ENCODE peak calls at places on chromosome 17, in five cellular contexts. One of them, this sample, is unnamed.

GRCh38 chr17:45093444-45094110 is 32.5 kb downstream of the NMT1 start:
- DNase-seq in astrocyte of the hippocampus: peak
- DNase-seq in DMS 273 treated with DMSO at 0.1 percent for 48 hours: no peak
- DNase-seq in stimulated activated CD8-positive, alpha-beta memory T cell treated with anti-CD3 and anti-CD28 coated beads, Interleukin-15, amount 100 ng/mL, for 24 hours: no peak
- DNase-seq in skeletal muscle cell: no peak
- DNase-seq in this sample: no peak

GRCh38 chr17:6592193-6592592 is 35.8 kb upstream of the PITPNM3 start:
- DNase-seq in astrocyte of the hippocampus: peak
- DNase-seq in DMS 273 treated with DMSO at 0.1 percent for 48 hours: no peak
- DNase-seq in stimulated activated CD8-positive, alpha-beta memory T cell treated with anti-CD3 and anti-CD28 coated beads, Interleukin-15, amount 100 ng/mL, for 24 hours: no peak
- DNase-seq in skeletal muscle cell: no peak
- DNase-seq in this sample: peak

GRCh38 chr17:78737332-78737731 is 44.7 kb downstream of the CYTH1 start:
- DNase-seq in astrocyte of the hippocampus: peak
- DNase-seq in DMS 273 treated with DMSO at 0.1 percent for 48 hours: no peak
- DNase-seq in stimulated activated CD8-positive, alpha-beta memory T cell treated with anti-CD3 and anti-CD28 coated beads, Interleukin-15, amount 100 ng/mL, for 24 hours: no peak
- DNase-seq in skeletal muscle cell: no peak
- DNase-seq in this sample: no peak

GRCh38 chr17:49699967-49700575 is 7.7 kb downstream of the SLC35B1 start:
- DNase-seq in astrocyte of the hippocampus: no peak
- DNase-seq in DMS 273 treated with DMSO at 0.1 percent for 48 hours: peak
- DNase-seq in stimulated activated CD8-positive, alpha-beta memory T cell treated with anti-CD3 and anti-CD28 coated beads, Interleukin-15, amount 100 ng/mL, for 24 hours: no peak
- DNase-seq in skeletal muscle cell: no peak
- DNase-seq in this sample: no peak

GRCh38 chr17:19346351-19347255 is 15.9 kb downstream of the B9D1 start:
- DNase-seq in astrocyte of the hippocampus: peak
- DNase-seq in DMS 273 treated with DMSO at 0.1 percent for 48 hours: no peak
- DNase-seq in stimulated activated CD8-positive, alpha-beta memory T cell treated with anti-CD3 and anti-CD28 coated beads, Interleukin-15, amount 100 ng/mL, for 24 hours: no peak
- DNase-seq in skeletal muscle cell: peak
- DNase-seq in this sample: peak

GRCh38 chr17:81840826-81841778 is 6.3 kb upstream of the PPP1R27 start:
- DNase-seq in astrocyte of the hippocampus: no peak
- DNase-seq in DMS 273 treated with DMSO at 0.1 percent for 48 hours: no peak
- DNase-seq in stimulated activated CD8-positive, alpha-beta memory T cell treated with anti-CD3 and anti-CD28 coated beads, Interleukin-15, amount 100 ng/mL, for 24 hours: no peak
- DNase-seq in skeletal muscle cell: no peak
- DNase-seq in this sample: no peak

GRCh38 chr17:39757931-39758873 is 20.5 kb downstream of the GRB7 start:
- DNase-seq in astrocyte of the hippocampus: peak
- DNase-seq in DMS 273 treated with DMSO at 0.1 percent for 48 hours: no peak
- DNase-seq in stimulated activated CD8-positive, alpha-beta memory T cell treated with anti-CD3 and anti-CD28 coated beads, Interleukin-15, amount 100 ng/mL, for 24 hours: no peak
- DNase-seq in skeletal muscle cell: no peak
- DNase-seq in this sample: no peak

GRCh38 chr17:20200016-20200788 is 191.0 kb downstream of the SPECC1 start:
- DNase-seq in astrocyte of the hippocampus: no peak
- DNase-seq in DMS 273 treated with DMSO at 0.1 percent for 48 hours: no peak
- DNase-seq in stimulated activated CD8-positive, alpha-beta memory T cell treated with anti-CD3 and anti-CD28 coated beads, Interleukin-15, amount 100 ng/mL, for 24 hours: no peak
- DNase-seq in skeletal muscle cell: no peak
- DNase-seq in this sample: no peak

GRCh38 chr17:82931696-82932060 is 91.9 kb upstream of the ZNF750 start:
- DNase-seq in astrocyte of the hippocampus: peak
- DNase-seq in DMS 273 treated with DMSO at 0.1 percent for 48 hours: no peak
- DNase-seq in stimulated activated CD8-positive, alpha-beta memory T cell treated with anti-CD3 and anti-CD28 coated beads, Interleukin-15, amount 100 ng/mL, for 24 hours: no peak
- DNase-seq in skeletal muscle cell: peak
- DNase-seq in this sample: no peak

GRCh38 chr17:66812571-66812970 is 22.3 kb upstream of the CACNG5 start:
- DNase-seq in astrocyte of the hippocampus: no peak
- DNase-seq in DMS 273 treated with DMSO at 0.1 percent for 48 hours: no peak
- DNase-seq in stimulated activated CD8-positive, alpha-beta memory T cell treated with anti-CD3 and anti-CD28 coated beads, Interleukin-15, amount 100 ng/mL, for 24 hours: no peak
- DNase-seq in skeletal muscle cell: no peak
- DNase-seq in this sample: no peak

GRCh38 chr17:15308758-15309157 is 32.6 kb downstream of the TEKT3 start:
- DNase-seq in astrocyte of the hippocampus: no peak
- DNase-seq in DMS 273 treated with DMSO at 0.1 percent for 48 hours: no peak
- DNase-seq in stimulated activated CD8-positive, alpha-beta memory T cell treated with anti-CD3 and anti-CD28 coated beads, Interleukin-15, amount 100 ng/mL, for 24 hours: no peak
- DNase-seq in skeletal muscle cell: no peak
- DNase-seq in this sample: no peak

GRCh38 chr17:57928898-57929297 is 26.3 kb downstream of the CUEDC1 start:
- DNase-seq in astrocyte of the hippocampus: no peak
- DNase-seq in DMS 273 treated with DMSO at 0.1 percent for 48 hours: no peak
- DNase-seq in stimulated activated CD8-positive, alpha-beta memory T cell treated with anti-CD3 and anti-CD28 coated beads, Interleukin-15, amount 100 ng/mL, for 24 hours: no peak
- DNase-seq in skeletal muscle cell: no peak
- DNase-seq in this sample: no peak

GRCh38 chr17:45347451-45347850 is 30.6 kb upstream of the MAP3K14 start:
- DNase-seq in astrocyte of the hippocampus: no peak
- DNase-seq in DMS 273 treated with DMSO at 0.1 percent for 48 hours: no peak
- DNase-seq in stimulated activated CD8-positive, alpha-beta memory T cell treated with anti-CD3 and anti-CD28 coated beads, Interleukin-15, amount 100 ng/mL, for 24 hours: no peak
- DNase-seq in skeletal muscle cell: no peak
- DNase-seq in this sample: no peak

GRCh38 chr17:29086628-29087332 is 43.8 kb downstream of the PIPOX start:
- DNase-seq in astrocyte of the hippocampus: peak
- DNase-seq in DMS 273 treated with DMSO at 0.1 percent for 48 hours: no peak
- DNase-seq in stimulated activated CD8-positive, alpha-beta memory T cell treated with anti-CD3 and anti-CD28 coated beads, Interleukin-15, amount 100 ng/mL, for 24 hours: no peak
- DNase-seq in skeletal muscle cell: no peak
- DNase-seq in this sample: no peak

GRCh38 chr17:14211778-14212177 is 24.9 kb downstream of the CDRT15 start:
- DNase-seq in astrocyte of the hippocampus: no peak
- DNase-seq in DMS 273 treated with DMSO at 0.1 percent for 48 hours: no peak
- DNase-seq in stimulated activated CD8-positive, alpha-beta memory T cell treated with anti-CD3 and anti-CD28 coated beads, Interleukin-15, amount 100 ng/mL, for 24 hours: no peak
- DNase-seq in skeletal muscle cell: no peak
- DNase-seq in this sample: no peak

GRCh38 chr17:45813051-45813731 is 29.1 kb downstream of the CRHR1 start:
- DNase-seq in astrocyte of the hippocampus: peak
- DNase-seq in DMS 273 treated with DMSO at 0.1 percent for 48 hours: no peak
- DNase-seq in stimulated activated CD8-positive, alpha-beta memory T cell treated with anti-CD3 and anti-CD28 coated beads, Interleukin-15, amount 100 ng/mL, for 24 hours: no peak
- DNase-seq in skeletal muscle cell: no peak
- DNase-seq in this sample: no peak

GRCh38 chr17:48954300-48954755 is 9.7 kb upstream of the SNF8 start:
- DNase-seq in astrocyte of the hippocampus: peak
- DNase-seq in DMS 273 treated with DMSO at 0.1 percent for 48 hours: peak
- DNase-seq in stimulated activated CD8-positive, alpha-beta memory T cell treated with anti-CD3 and anti-CD28 coated beads, Interleukin-15, amount 100 ng/mL, for 24 hours: no peak
- DNase-seq in skeletal muscle cell: peak
- DNase-seq in this sample: no peak

GRCh38 chr17:50792132-50792531 is 24.8 kb upstream of the ANKRD40CL start:
- DNase-seq in astrocyte of the hippocampus: no peak
- DNase-seq in DMS 273 treated with DMSO at 0.1 percent for 48 hours: no peak
- DNase-seq in stimulated activated CD8-positive, alpha-beta memory T cell treated with anti-CD3 and anti-CD28 coated beads, Interleukin-15, amount 100 ng/mL, for 24 hours: no peak
- DNase-seq in skeletal muscle cell: no peak
- DNase-seq in this sample: no peak

GRCh38 chr17:67646472-67646871 is 71.3 kb upstream of the NOL11 start:
- DNase-seq in astrocyte of the hippocampus: no peak
- DNase-seq in DMS 273 treated with DMSO at 0.1 percent for 48 hours: no peak
- DNase-seq in stimulated activated CD8-positive, alpha-beta memory T cell treated with anti-CD3 and anti-CD28 coated beads, Interleukin-15, amount 100 ng/mL, for 24 hours: no peak
- DNase-seq in skeletal muscle cell: no peak
- DNase-seq in this sample: no peak

GRCh38 chr17:5837055-5837491 is 233.1 kb upstream of the WSCD1 start:
- DNase-seq in astrocyte of the hippocampus: peak
- DNase-seq in DMS 273 treated with DMSO at 0.1 percent for 48 hours: no peak
- DNase-seq in stimulated activated CD8-positive, alpha-beta memory T cell treated with anti-CD3 and anti-CD28 coated beads, Interleukin-15, amount 100 ng/mL, for 24 hours: no peak
- DNase-seq in skeletal muscle cell: peak
- DNase-seq in this sample: peak

GRCh38 chr17:48790607-48791127 is 26.4 kb downstream of the TTLL6 start:
- DNase-seq in astrocyte of the hippocampus: no peak
- DNase-seq in DMS 273 treated with DMSO at 0.1 percent for 48 hours: no peak
- DNase-seq in stimulated activated CD8-positive, alpha-beta memory T cell treated with anti-CD3 and anti-CD28 coated beads, Interleukin-15, amount 100 ng/mL, for 24 hours: no peak
- DNase-seq in skeletal muscle cell: no peak
- DNase-seq in this sample: no peak

GRCh38 chr17:73138541-73139138 is 26.2 kb upstream of the SSTR2 start:
- DNase-seq in astrocyte of the hippocampus: no peak
- DNase-seq in DMS 273 treated with DMSO at 0.1 percent for 48 hours: no peak
- DNase-seq in stimulated activated CD8-positive, alpha-beta memory T cell treated with anti-CD3 and anti-CD28 coated beads, Interleukin-15, amount 100 ng/mL, for 24 hours: no peak
- DNase-seq in skeletal muscle cell: no peak
- DNase-seq in this sample: no peak

GRCh38 chr17:73018599-73018998 is 73.9 kb downstream of the SLC39A11 start:
- DNase-seq in astrocyte of the hippocampus: no peak
- DNase-seq in DMS 273 treated with DMSO at 0.1 percent for 48 hours: no peak
- DNase-seq in stimulated activated CD8-positive, alpha-beta memory T cell treated with anti-CD3 and anti-CD28 coated beads, Interleukin-15, amount 100 ng/mL, for 24 hours: no peak
- DNase-seq in skeletal muscle cell: no peak
- DNase-seq in this sample: no peak

GRCh38 chr17:43645765-43646481 is 15.8 kb downstream of the MEOX1 start:
- DNase-seq in astrocyte of the hippocampus: peak
- DNase-seq in DMS 273 treated with DMSO at 0.1 percent for 48 hours: no peak
- DNase-seq in stimulated activated CD8-positive, alpha-beta memory T cell treated with anti-CD3 and anti-CD28 coated beads, Interleukin-15, amount 100 ng/mL, for 24 hours: no peak
- DNase-seq in skeletal muscle cell: no peak
- DNase-seq in this sample: no peak

GRCh38 chr17:42276609-42277341 is 584 bp upstream of the STAT5B start:
- DNase-seq in astrocyte of the hippocampus: peak
- DNase-seq in DMS 273 treated with DMSO at 0.1 percent for 48 hours: no peak
- DNase-seq in stimulated activated CD8-positive, alpha-beta memory T cell treated with anti-CD3 and anti-CD28 coated beads, Interleukin-15, amount 100 ng/mL, for 24 hours: no peak
- DNase-seq in skeletal muscle cell: peak
- DNase-seq in this sample: peak

GRCh38 chr17:44780161-44780560 is 21.4 kb downstream of the ADAM11 start:
- DNase-seq in astrocyte of the hippocampus: no peak
- DNase-seq in DMS 273 treated with DMSO at 0.1 percent for 48 hours: no peak
- DNase-seq in stimulated activated CD8-positive, alpha-beta memory T cell treated with anti-CD3 and anti-CD28 coated beads, Interleukin-15, amount 100 ng/mL, for 24 hours: no peak
- DNase-seq in skeletal muscle cell: no peak
- DNase-seq in this sample: no peak

GRCh38 chr17:58432806-58433573 is 15.7 kb upstream of the RNF43 start:
- DNase-seq in astrocyte of the hippocampus: no peak
- DNase-seq in DMS 273 treated with DMSO at 0.1 percent for 48 hours: no peak
- DNase-seq in stimulated activated CD8-positive, alpha-beta memory T cell treated with anti-CD3 and anti-CD28 coated beads, Interleukin-15, amount 100 ng/mL, for 24 hours: no peak
- DNase-seq in skeletal muscle cell: no peak
- DNase-seq in this sample: no peak

GRCh38 chr17:6073620-6074019 is 3.4 kb downstream of the WSCD1 start:
- DNase-seq in astrocyte of the hippocampus: no peak
- DNase-seq in DMS 273 treated with DMSO at 0.1 percent for 48 hours: no peak
- DNase-seq in stimulated activated CD8-positive, alpha-beta memory T cell treated with anti-CD3 and anti-CD28 coated beads, Interleukin-15, amount 100 ng/mL, for 24 hours: no peak
- DNase-seq in skeletal muscle cell: no peak
- DNase-seq in this sample: no peak

GRCh38 chr17:57859601-57860413 is 10.0 kb upstream of the MRPS23 start:
- DNase-seq in astrocyte of the hippocampus: no peak
- DNase-seq in DMS 273 treated with DMSO at 0.1 percent for 48 hours: no peak
- DNase-seq in stimulated activated CD8-positive, alpha-beta memory T cell treated with anti-CD3 and anti-CD28 coated beads, Interleukin-15, amount 100 ng/mL, for 24 hours: no peak
- DNase-seq in skeletal muscle cell: no peak
- DNase-seq in this sample: no peak

GRCh38 chr17:4815043-4815675 is 8.2 kb downstream of the PLD2 start:
- DNase-seq in astrocyte of the hippocampus: no peak
- DNase-seq in DMS 273 treated with DMSO at 0.1 percent for 48 hours: no peak
- DNase-seq in stimulated activated CD8-positive, alpha-beta memory T cell treated with anti-CD3 and anti-CD28 coated beads, Interleukin-15, amount 100 ng/mL, for 24 hours: no peak
- DNase-seq in skeletal muscle cell: no peak
- DNase-seq in this sample: no peak

GRCh38 chr17:78173025-78173715 is 4.8 kb downstream of the SYNGR2 start:
- DNase-seq in astrocyte of the hippocampus: no peak
- DNase-seq in DMS 273 treated with DMSO at 0.1 percent for 48 hours: no peak
- DNase-seq in stimulated activated CD8-positive, alpha-beta memory T cell treated with anti-CD3 and anti-CD28 coated beads, Interleukin-15, amount 100 ng/mL, for 24 hours: no peak
- DNase-seq in skeletal muscle cell: no peak
- DNase-seq in this sample: no peak

This sample was measured in kidney epithelial cell.